ENCODE peak calls at places on chromosome 7, in five cellular contexts. One of them, this sample, is unnamed.

GRCh38 chr7:42128703-42129102 is 108.3 kb downstream of the GLI3 start:
- DNase-seq in upper lobe of right lung: no peak
- DNase-seq in WERI-Rb-1: peak
- DNase-seq in psoas muscle: no peak
- DNase-seq in body of pancreas: no peak
- DNase-seq in this sample: no peak

GRCh38 chr7:149027560-149028345 is 552 bp downstream of the PDIA4 start:
- DNase-seq in psoas muscle: no peak
- DNase-seq in upper lobe of right lung: no peak
- DNase-seq in body of pancreas: no peak
- DNase-seq in WERI-Rb-1: no peak
- DNase-seq in this sample: peak

GRCh38 chr7:761101-761500 is 34.0 kb upstream of the PRKAR1B start:
- DNase-seq in psoas muscle: peak
- DNase-seq in WERI-Rb-1: no peak
- DNase-seq in body of pancreas: no peak
- DNase-seq in upper lobe of right lung: no peak
- DNase-seq in this sample: no peak

GRCh38 chr7:12942599-12942998 is 255.2 kb downstream of the ARL4A start:
- DNase-seq in upper lobe of right lung: no peak
- DNase-seq in body of pancreas: peak
- DNase-seq in psoas muscle: no peak
- DNase-seq in WERI-Rb-1: no peak
- DNase-seq in this sample: no peak

GRCh38 chr7:126370038-126370668 is 882.6 kb downstream of the GRM8 start:
- DNase-seq in body of pancreas: no peak
- DNase-seq in upper lobe of right lung: no peak
- DNase-seq in psoas muscle: no peak
- DNase-seq in WERI-Rb-1: no peak
- DNase-seq in this sample: no peak

GRCh38 chr7:157004050-157004838 is 6.2 kb downstream of the MNX1 start:
- DNase-seq in body of pancreas: peak
- DNase-seq in upper lobe of right lung: peak
- DNase-seq in WERI-Rb-1: no peak
- DNase-seq in psoas muscle: no peak
- DNase-seq in this sample: no peak

GRCh38 chr7:118918556-118918955 is 694.1 kb downstream of the ANKRD7 start:
- DNase-seq in upper lobe of right lung: no peak
- DNase-seq in psoas muscle: no peak
- DNase-seq in body of pancreas: no peak
- DNase-seq in WERI-Rb-1: no peak
- DNase-seq in this sample: no peak

GRCh38 chr7:29135851-29136250 is 10.5 kb downstream of the CPVL start:
- DNase-seq in WERI-Rb-1: no peak
- DNase-seq in upper lobe of right lung: no peak
- DNase-seq in body of pancreas: no peak
- DNase-seq in psoas muscle: no peak
- DNase-seq in this sample: no peak

GRCh38 chr7:101232141-101232821 is 5.3 kb downstream of the CLDN15 start:
- DNase-seq in psoas muscle: no peak
- DNase-seq in WERI-Rb-1: no peak
- DNase-seq in upper lobe of right lung: peak
- DNase-seq in body of pancreas: peak
- DNase-seq in this sample: peak

GRCh38 chr7:77436889-77437265 is 20.7 kb upstream of the GSAP start:
- DNase-seq in body of pancreas: no peak
- DNase-seq in upper lobe of right lung: no peak
- DNase-seq in WERI-Rb-1: no peak
- DNase-seq in psoas muscle: no peak
- DNase-seq in this sample: no peak

GRCh38 chr7:77537595-77538185 is 595 bp downstream of the PTPN12 start:
- DNase-seq in WERI-Rb-1: peak
- DNase-seq in body of pancreas: peak
- DNase-seq in psoas muscle: peak
- DNase-seq in upper lobe of right lung: peak
- DNase-seq in this sample: peak

GRCh38 chr7:84100866-84101265 is 93.7 kb downstream of the SEMA3A start:
- DNase-seq in psoas muscle: no peak
- DNase-seq in body of pancreas: no peak
- DNase-seq in upper lobe of right lung: no peak
- DNase-seq in WERI-Rb-1: no peak
- DNase-seq in this sample: no peak

GRCh38 chr7:113639221-113639620 is 279.6 kb downstream of the PPP1R3A start:
- DNase-seq in psoas muscle: no peak
- DNase-seq in WERI-Rb-1: no peak
- DNase-seq in body of pancreas: no peak
- DNase-seq in upper lobe of right lung: no peak
- DNase-seq in this sample: no peak

GRCh38 chr7:73831656-73832579 is 1.1 kb downstream of the CLDN4 start:
- DNase-seq in WERI-Rb-1: no peak
- DNase-seq in upper lobe of right lung: peak
- DNase-seq in body of pancreas: peak
- DNase-seq in psoas muscle: no peak
- DNase-seq in this sample: peak

GRCh38 chr7:43041724-43042123 is 70.7 kb upstream of the HECW1 start:
- DNase-seq in psoas muscle: no peak
- DNase-seq in upper lobe of right lung: no peak
- DNase-seq in WERI-Rb-1: no peak
- DNase-seq in body of pancreas: no peak
- DNase-seq in this sample: no peak

GRCh38 chr7:88042157-88042556 is 108.1 kb downstream of the ADAM22 start:
- DNase-seq in upper lobe of right lung: no peak
- DNase-seq in body of pancreas: no peak
- DNase-seq in WERI-Rb-1: no peak
- DNase-seq in psoas muscle: no peak
- DNase-seq in this sample: no peak

GRCh38 chr7:151707757-151708156 is 169.2 kb downstream of the PRKAG2 start:
- DNase-seq in psoas muscle: no peak
- DNase-seq in WERI-Rb-1: no peak
- DNase-seq in upper lobe of right lung: no peak
- DNase-seq in body of pancreas: no peak
- DNase-seq in this sample: no peak

GRCh38 chr7:151706568-151707469 is 170.1 kb downstream of the PRKAG2 start:
- DNase-seq in WERI-Rb-1: no peak
- DNase-seq in psoas muscle: peak
- DNase-seq in upper lobe of right lung: no peak
- DNase-seq in body of pancreas: no peak
- DNase-seq in this sample: no peak

GRCh38 chr7:151704284-151704968 is 172.5 kb downstream of the PRKAG2 start:
- DNase-seq in psoas muscle: peak
- DNase-seq in body of pancreas: no peak
- DNase-seq in WERI-Rb-1: no peak
- DNase-seq in upper lobe of right lung: no peak
- DNase-seq in this sample: no peak

GRCh38 chr7:151704969-151705743 is 171.8 kb downstream of the PRKAG2 start:
- DNase-seq in WERI-Rb-1: peak
- DNase-seq in psoas muscle: no peak
- DNase-seq in upper lobe of right lung: no peak
- DNase-seq in body of pancreas: no peak
- DNase-seq in this sample: no peak

DNA sequence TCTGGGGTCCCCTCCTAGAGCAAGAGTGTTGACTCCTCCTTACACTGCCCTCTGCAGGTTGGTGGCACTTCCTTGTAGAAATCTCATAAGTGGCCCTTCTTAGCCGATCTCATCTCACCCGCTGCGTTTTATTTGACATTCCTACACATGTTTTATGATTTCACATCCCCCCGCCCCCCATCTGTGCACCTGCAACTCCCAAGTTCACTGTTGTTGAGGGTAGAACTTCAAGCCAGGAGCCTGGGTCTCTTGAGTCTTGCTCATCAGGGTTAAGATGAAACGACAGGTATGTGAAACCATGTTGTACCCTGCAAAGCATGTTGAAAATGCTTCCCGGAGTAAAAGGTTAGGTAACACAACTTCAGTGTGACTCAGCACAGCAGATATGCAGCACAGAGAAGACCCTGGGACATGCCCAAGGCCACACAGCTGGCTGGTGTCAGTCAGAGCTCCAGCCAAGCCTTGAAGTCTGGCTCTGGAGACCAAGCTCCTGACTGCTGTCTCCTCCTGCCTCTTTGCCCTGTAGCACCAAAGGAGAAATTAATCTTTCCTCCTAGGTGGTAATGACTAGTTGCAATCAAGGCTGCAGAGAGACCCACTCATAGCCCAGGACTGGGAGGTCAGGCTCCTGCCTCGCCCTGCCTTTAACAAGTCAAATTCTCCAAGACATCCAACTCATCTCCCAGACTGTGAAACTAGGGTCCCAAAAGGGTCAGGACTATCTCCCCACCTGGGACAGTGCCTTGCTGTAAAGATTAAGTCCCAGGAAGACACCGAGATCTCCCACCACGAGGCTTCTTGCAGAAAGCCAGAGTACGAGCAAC is 171.0 kb downstream of the PRKAG2 start:
- DNase-seq in body of pancreas: peak
- DNase-seq in upper lobe of right lung: no peak
- DNase-seq in WERI-Rb-1: peak
- DNase-seq in psoas muscle: peak
- DNase-seq in this sample: peak
- TF ChIP-seq CTCF in body of pancreas: peak
- TF ChIP-seq CTCF in upper lobe of right lung: peak
- TF ChIP-seq CTCF in WERI-Rb-1: peak
- TF ChIP-seq CTCF in psoas muscle: peak
- TF ChIP-seq CTCF in this sample: peak

DNA sequence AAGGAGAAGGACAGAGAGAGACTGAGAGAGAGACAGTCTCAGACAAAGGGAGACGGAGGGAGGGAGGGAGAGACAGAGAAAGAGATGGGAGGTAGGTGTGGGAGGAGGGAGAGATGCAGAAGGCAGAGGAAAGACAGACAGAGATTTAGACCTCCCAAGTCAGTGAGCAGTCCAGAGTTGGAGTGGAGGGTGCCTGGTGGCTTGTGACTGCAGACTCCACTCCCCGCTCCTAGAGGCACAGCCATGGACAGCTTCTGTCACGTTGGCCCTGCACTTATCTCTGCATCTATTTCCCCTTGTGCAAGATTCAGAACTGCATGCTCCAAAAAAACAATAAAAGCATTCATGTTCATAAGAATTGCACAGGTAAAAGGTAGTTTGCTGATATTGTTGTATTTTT is 10.7 kb downstream of the IKZF1 start:
- DNase-seq in upper lobe of right lung: no peak
- DNase-seq in WERI-Rb-1: no peak
- DNase-seq in body of pancreas: no peak
- DNase-seq in psoas muscle: no peak
- DNase-seq in this sample: no peak
- H3K4me3 ChIP-seq in upper lobe of right lung: no peak
- H3K4me3 ChIP-seq in WERI-Rb-1: no peak
- H3K4me3 ChIP-seq in body of pancreas: no peak
- H3K4me3 ChIP-seq in psoas muscle: no peak
- H3K4me3 ChIP-seq in this sample: no peak

DNA sequence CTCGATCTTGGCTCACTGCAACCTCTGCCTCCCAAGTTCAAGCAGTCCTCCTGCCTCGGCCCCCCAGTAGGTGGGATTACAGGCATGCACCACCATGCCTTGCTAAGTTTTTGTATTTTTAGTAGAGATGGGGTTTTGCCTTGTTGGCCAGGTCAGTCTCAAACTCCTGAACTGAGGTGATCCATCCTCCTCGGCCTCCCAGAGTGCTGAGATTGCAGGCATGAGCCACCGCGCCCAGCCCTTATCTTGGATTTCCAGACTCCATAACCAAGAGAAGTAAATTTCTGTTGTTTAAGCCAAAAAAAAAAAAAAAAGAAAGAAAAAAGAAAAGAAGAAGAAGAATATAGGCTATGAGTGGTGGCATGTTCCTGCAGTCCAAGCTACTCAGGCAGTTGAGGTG is 53.3 kb upstream of the RABGEF1 start:
- DNase-seq in body of pancreas: no peak
- DNase-seq in psoas muscle: no peak
- DNase-seq in upper lobe of right lung: no peak
- DNase-seq in WERI-Rb-1: no peak
- DNase-seq in this sample: no peak
- TF ChIP-seq CTCF in body of pancreas: no peak
- TF ChIP-seq CTCF in psoas muscle: no peak
- TF ChIP-seq CTCF in upper lobe of right lung: no peak
- TF ChIP-seq CTCF in WERI-Rb-1: no peak
- TF ChIP-seq CTCF in this sample: no peak

DNA sequence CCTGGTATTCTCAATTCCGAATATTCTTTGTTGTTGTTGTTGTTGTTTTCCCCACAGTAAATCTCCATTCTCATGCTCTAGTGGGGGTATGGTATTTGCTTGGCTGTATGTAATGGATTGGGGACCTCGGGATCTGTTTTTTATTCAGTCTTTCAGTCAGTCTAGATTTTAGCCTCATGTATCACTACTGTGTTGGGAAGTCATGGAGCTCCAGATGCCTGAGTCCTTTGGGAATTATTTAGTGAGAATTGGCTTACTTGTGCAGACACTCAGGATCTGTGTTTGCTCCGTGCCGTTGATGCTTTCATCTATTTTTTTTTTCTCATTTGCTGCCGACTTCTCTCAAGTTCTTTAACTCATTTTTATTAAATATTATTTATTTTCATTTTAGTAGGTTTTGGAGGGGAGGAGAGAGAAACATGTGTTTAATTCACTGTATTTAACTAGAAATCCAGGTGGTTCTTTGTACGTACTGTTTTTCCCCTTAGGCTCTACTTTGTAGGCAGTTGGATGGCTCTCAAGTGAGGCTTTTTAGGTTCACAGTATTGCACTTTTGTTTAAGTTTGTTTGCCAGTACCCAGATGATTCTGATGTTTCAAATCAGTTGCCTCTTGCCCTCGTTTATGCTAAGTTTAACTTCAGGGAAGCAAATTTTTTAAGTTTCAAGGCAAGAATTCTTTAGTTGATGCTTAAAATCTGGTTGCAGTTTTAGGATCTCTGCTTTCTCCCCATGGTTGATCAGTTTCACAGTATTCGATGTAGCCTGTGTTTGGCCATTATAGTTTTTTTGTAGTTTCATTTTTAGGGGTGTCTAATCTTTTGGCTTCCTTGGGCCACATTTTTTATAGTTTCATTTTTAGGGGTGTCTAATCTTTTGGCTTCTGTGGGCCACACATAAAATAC is 36.9 kb downstream of the ZNRF2 start:
- DNase-seq in psoas muscle: no peak
- DNase-seq in body of pancreas: no peak
- DNase-seq in upper lobe of right lung: no peak
- DNase-seq in WERI-Rb-1: no peak
- DNase-seq in this sample: no peak
- H3K4me3 ChIP-seq in psoas muscle: peak
- H3K4me3 ChIP-seq in body of pancreas: no peak
- H3K4me3 ChIP-seq in upper lobe of right lung: peak
- H3K4me3 ChIP-seq in WERI-Rb-1: no peak
- H3K4me3 ChIP-seq in this sample: no peak